ENCODE peak calls at places on chromosomes 2 and 18, in nine cellular contexts. T, Z, F, K, C, U, R, J and Y are unnamed samples. For H3K9me3, the result is how much of the 10 kb centered on the place peaks cover.

GRCh38 chr2:72130671-72131360 is 16.8 kb downstream of the CYP26B1 start:
- DNase-seq in T (no peak), Z (no peak), F (no peak), K (no peak), C (no peak), U (no peak), R (peak), J (no peak), Y (no peak)

GRCh38 chr2:148020036-148020357 is 540 bp downstream of the ORC4 start:
- DNase-seq in T (no peak), Z (no peak), F (peak), K (no peak), C (peak), U (no peak), R (no peak), J (no peak), Y (no peak)

GRCh38 chr2:175366814-175367213 is 185.3 kb upstream of the ATP5MC3 start:
- DNase-seq in T (peak), Z (peak), F (peak), K (peak), C (peak), U (peak), R (peak), J (peak), Y (peak)

GRCh38 chr2:3588084-3588483 is 6.8 kb upstream of the COLEC11 start:
- DNase-seq in T (no peak), Z (no peak), F (no peak), K (no peak), C (no peak), U (no peak), R (no peak), J (no peak), Y (no peak)

GRCh38 chr18:60053747-60054304 is 154.0 kb downstream of the PMAIP1 start:
- DNase-seq in T (peak), Z (peak), F (peak), K (no peak), C (peak), U (no peak), R (peak), J (peak), Y (peak)

GRCh38 chr18:76823574-76823973 is 1.2 kb downstream of the ZNF236 start:
- DNase-seq in T (no peak), Z (no peak), F (peak), K (no peak), C (peak), U (peak), R (peak), J (no peak), Y (peak)

GRCh38 chr2:219254590-219255219 is 987 bp upstream of the TUBA4A start:
- DNase-seq in T (no peak), Z (no peak), F (no peak), K (no peak), C (no peak), U (no peak), R (no peak), J (no peak), Y (no peak)

GRCh38 chr18:111292-112014 is 46.9 kb upstream of the USP14 start:
- DNase-seq in T (no peak), Z (peak), F (peak), K (peak), C (peak), U (peak), R (peak), J (peak), Y (peak)

GRCh38 chr18:29157057-29157780 is 980.3 kb upstream of the CDH2 start:
- DNase-seq in T (no peak), Z (peak), F (no peak), K (no peak), C (peak), U (no peak), R (no peak), J (no peak), Y (peak)

GRCh38 chr2:176188218-176188968 is at the start of gene HOXD1:
- DNase-seq in T (no peak), Z (no peak), F (no peak), K (no peak), C (peak), U (no peak), R (peak), J (no peak), Y (no peak)

GRCh38 chr2:239674101-239674980 is 273.5 kb upstream of the HDAC4 start:
- DNase-seq in T (no peak), Z (no peak), F (no peak), K (no peak), C (no peak), U (no peak), R (peak), J (no peak), Y (no peak)

GRCh38 chr2:187136646-187137045 is 287.7 kb upstream of the ZSWIM2 start:
- DNase-seq in T (no peak), Z (no peak), F (no peak), K (no peak), C (no peak), U (no peak), R (no peak), J (no peak), Y (no peak)

GRCh38 chr2:96175951-96176350 is 30.7 kb upstream of the DUSP2 start:
- DNase-seq in T (no peak), Z (peak), F (peak), K (no peak), C (peak), U (no peak), R (no peak), J (no peak), Y (peak)

GRCh38 chr2:126838718-126838985 is 60.0 kb upstream of the TEX51 start:
- DNase-seq in T (no peak), Z (no peak), F (no peak), K (no peak), C (no peak), U (no peak), R (peak), J (no peak), Y (no peak)

GRCh38 chr2:145757503-145758290 is 1237.8 kb upstream of the ZEB2 start:
- DNase-seq in T (no peak), Z (peak), F (no peak), K (no peak), C (no peak), U (no peak), R (no peak), J (no peak), Y (no peak)

GRCh38 chr2:69081001-69081400 is 68.0 kb downstream of the ANTXR1 start:
- DNase-seq in T (no peak), Z (no peak), F (no peak), K (no peak), C (no peak), U (no peak), R (no peak), J (no peak), Y (no peak)

GRCh38 chr18:44744206-44745180 is 63.8 kb downstream of the SETBP1 start:
- DNase-seq in T (no peak), Z (no peak), F (no peak), K (no peak), C (no peak), U (peak), R (peak), J (no peak), Y (no peak)

GRCh38 chr18:63779386-63779785 is 4.2 kb downstream of the SERPINB7 start:
- DNase-seq in T (no peak), Z (peak), F (no peak), K (no peak), C (no peak), U (no peak), R (no peak), J (no peak), Y (no peak)

GRCh38 chr2:109720379-109721116 is 73.6 kb upstream of the RGPD5 start:
- DNase-seq in T (no peak), Z (no peak), F (no peak), K (no peak), C (no peak), U (no peak), R (no peak), J (no peak), Y (no peak)
- H2AFZ ChIP-seq in T (peak), Z (peak), F (no peak), K (peak), C (no peak), U (peak), R (no peak), J (no peak), Y (no peak)

GRCh38 chr2:195696012-195696411 is 39.0 kb downstream of the SLC39A10 start:
- DNase-seq in T (no peak), Z (no peak), F (no peak), K (no peak), C (no peak), U (no peak), R (no peak), J (no peak), Y (no peak)
- H3K9me3 ChIP-seq in T (under half), Z (under half), F (under half), K (under half), C (under half), U (under half), R (under half), J (under half), Y (under half)

GRCh38 chr2:215918901-215919585 is 94.3 kb downstream of the MREG start:
- DNase-seq in T (no peak), Z (no peak), F (no peak), K (no peak), C (no peak), U (no peak), R (no peak), J (no peak), Y (no peak)
- H3K4me2 ChIP-seq in T (no peak), Z (no peak), F (peak), K (no peak), C (no peak), U (no peak), R (no peak), J (no peak), Y (no peak)

DNA sequence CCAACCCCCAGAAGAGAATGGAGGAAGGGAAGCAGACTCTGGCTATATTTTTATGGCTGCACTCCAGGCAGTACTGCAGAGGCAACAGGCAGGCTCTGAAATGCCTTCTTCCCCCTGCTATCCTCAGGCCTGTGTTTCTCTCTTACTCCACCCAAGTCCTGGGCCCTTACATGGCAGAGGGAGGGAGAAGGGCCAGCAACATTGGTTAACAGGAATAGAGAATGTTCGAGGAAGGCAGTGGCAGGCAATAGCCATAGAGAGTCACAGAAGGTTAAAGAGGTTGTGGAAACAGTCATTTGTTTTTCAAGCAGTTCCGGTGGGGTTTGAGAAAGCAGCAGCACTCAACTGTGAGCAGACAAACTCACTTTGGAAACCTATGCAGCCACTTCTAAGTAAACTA is 15.1 kb upstream of the DARS1 start:
- DNase-seq in T (no peak), Z (no peak), F (no peak), K (no peak), C (no peak), U (no peak), R (no peak), J (no peak), Y (no peak)
- H2AFZ ChIP-seq in T (no peak), Z (no peak), F (peak), K (peak), C (no peak), U (peak), R (peak), J (no peak), Y (peak)

GRCh38 chr2:63999049-63999448 is 20.2 kb downstream of the VPS54 start:
- DNase-seq in T (no peak), Z (no peak), F (no peak), K (no peak), C (no peak), U (no peak), R (no peak), J (no peak), Y (no peak)
- H3K9me3 ChIP-seq in T (under half), Z (under half), F (under half), K (under half), C (under half), U (under half), R (under half), J (under half), Y (under half)

DNA sequence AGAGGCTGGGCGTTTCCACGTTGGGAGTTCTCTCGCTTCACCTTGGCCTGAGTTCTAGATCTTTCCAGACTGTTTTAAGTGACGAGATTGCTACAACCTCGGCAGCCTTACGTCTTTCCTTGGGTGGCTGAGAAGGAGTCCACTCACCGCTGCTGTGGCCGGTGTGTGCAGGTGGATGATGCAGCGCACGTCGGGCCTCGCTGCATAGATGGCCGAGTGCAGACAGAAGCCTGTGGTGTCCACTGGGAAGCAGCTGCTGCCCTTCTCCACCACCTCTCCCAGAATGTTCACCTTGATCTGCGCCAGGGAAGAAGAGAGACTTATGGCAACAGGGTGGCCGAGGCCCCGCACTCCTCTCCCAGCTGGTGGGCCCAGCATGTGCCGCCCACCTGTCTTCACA is 75.7 kb downstream of the ADD2 start:
- DNase-seq in T (no peak), Z (no peak), F (no peak), K (no peak), C (no peak), U (no peak), R (peak), J (no peak), Y (no peak)
- H3K4me2 ChIP-seq in T (no peak), Z (no peak), F (no peak), K (no peak), C (no peak), U (no peak), R (no peak), J (no peak), Y (no peak)

GRCh38 chr2:8543412-8544167 is 138.3 kb upstream of the ID2 start:
- DNase-seq in T (no peak), Z (no peak), F (peak), K (no peak), C (peak), U (no peak), R (peak), J (no peak), Y (peak)
- H2AFZ ChIP-seq in T (no peak), Z (no peak), F (peak), K (no peak), C (peak), U (peak), R (no peak), J (no peak), Y (no peak)